ENCODE peak calls at places on chromosomes 4 and X, in eight cellular contexts. One of them, this sample, is unnamed.

GRCh38 chr4:94548571-94548970 is 96.8 kb downstream of the PDLIM5 start:
- DNase-seq in cerebellum: no peak
- DNase-seq in M059J: peak
- DNase-seq in fibroblast of pulmonary artery: peak
- DNase-seq in stimulated activated CD8-positive, alpha-beta memory T cell treated with anti-CD3 and anti-CD28 coated beads, Interleukin-2, amount 100 ng/mL, for 48 hours: no peak
- DNase-seq in fibroblast of gingiva: peak
- DNase-seq in COR-L47: no peak
- DNase-seq in iris pigment epithelial cell: peak
- DNase-seq in this sample: peak

GRCh38 chrX:68808686-68809357 is 20.0 kb upstream of the EFNB1 start:
- DNase-seq in stimulated activated CD8-positive, alpha-beta memory T cell treated with anti-CD3 and anti-CD28 coated beads, Interleukin-2, amount 100 ng/mL, for 48 hours: no peak
- DNase-seq in fibroblast of gingiva: peak
- DNase-seq in COR-L47: no peak
- DNase-seq in fibroblast of pulmonary artery: peak
- DNase-seq in iris pigment epithelial cell: peak
- DNase-seq in M059J: peak
- DNase-seq in cerebellum: no peak
- DNase-seq in this sample: peak

GRCh38 chrX:22220941-22221340 is 51.8 kb upstream of the CBLL2 start:
- DNase-seq in M059J: peak
- DNase-seq in iris pigment epithelial cell: peak
- DNase-seq in fibroblast of pulmonary artery: peak
- DNase-seq in fibroblast of gingiva: no peak
- DNase-seq in stimulated activated CD8-positive, alpha-beta memory T cell treated with anti-CD3 and anti-CD28 coated beads, Interleukin-2, amount 100 ng/mL, for 48 hours: no peak
- DNase-seq in cerebellum: no peak
- DNase-seq in COR-L47: no peak
- DNase-seq in this sample: peak

GRCh38 chr4:81137446-81137845 is 77.6 kb downstream of the PRKG2 start:
- DNase-seq in stimulated activated CD8-positive, alpha-beta memory T cell treated with anti-CD3 and anti-CD28 coated beads, Interleukin-2, amount 100 ng/mL, for 48 hours: no peak
- DNase-seq in COR-L47: peak
- DNase-seq in fibroblast of gingiva: peak
- DNase-seq in iris pigment epithelial cell: peak
- DNase-seq in fibroblast of pulmonary artery: peak
- DNase-seq in cerebellum: no peak
- DNase-seq in M059J: peak
- DNase-seq in this sample: no peak

GRCh38 chrX:118360429-118361125 is 14.7 kb downstream of the WDR44 start:
- DNase-seq in stimulated activated CD8-positive, alpha-beta memory T cell treated with anti-CD3 and anti-CD28 coated beads, Interleukin-2, amount 100 ng/mL, for 48 hours: no peak
- DNase-seq in COR-L47: no peak
- DNase-seq in fibroblast of pulmonary artery: peak
- DNase-seq in cerebellum: no peak
- DNase-seq in fibroblast of gingiva: no peak
- DNase-seq in M059J: peak
- DNase-seq in iris pigment epithelial cell: peak
- DNase-seq in this sample: no peak

GRCh38 chr4:149264093-149264733 is 551.4 kb downstream of the IQCM start:
- DNase-seq in COR-L47: peak
- DNase-seq in stimulated activated CD8-positive, alpha-beta memory T cell treated with anti-CD3 and anti-CD28 coated beads, Interleukin-2, amount 100 ng/mL, for 48 hours: peak
- DNase-seq in M059J: peak
- DNase-seq in fibroblast of gingiva: peak
- DNase-seq in iris pigment epithelial cell: peak
- DNase-seq in fibroblast of pulmonary artery: peak
- DNase-seq in cerebellum: no peak
- DNase-seq in this sample: peak

GRCh38 chr4:35541146-35541887 is 703.0 kb downstream of the ARAP2 start:
- DNase-seq in fibroblast of gingiva: no peak
- DNase-seq in iris pigment epithelial cell: no peak
- DNase-seq in stimulated activated CD8-positive, alpha-beta memory T cell treated with anti-CD3 and anti-CD28 coated beads, Interleukin-2, amount 100 ng/mL, for 48 hours: no peak
- DNase-seq in cerebellum: no peak
- DNase-seq in COR-L47: no peak
- DNase-seq in M059J: no peak
- DNase-seq in fibroblast of pulmonary artery: no peak
- DNase-seq in this sample: no peak

GRCh38 chrX:40167240-40168182 is 69.8 kb upstream of the BCOR start:
- DNase-seq in fibroblast of pulmonary artery: no peak
- DNase-seq in fibroblast of gingiva: no peak
- DNase-seq in iris pigment epithelial cell: no peak
- DNase-seq in stimulated activated CD8-positive, alpha-beta memory T cell treated with anti-CD3 and anti-CD28 coated beads, Interleukin-2, amount 100 ng/mL, for 48 hours: no peak
- DNase-seq in cerebellum: peak
- DNase-seq in COR-L47: no peak
- DNase-seq in M059J: peak
- DNase-seq in this sample: no peak

GRCh38 chr4:83369825-83370639 is 35.4 kb upstream of the HPSE start:
- DNase-seq in fibroblast of pulmonary artery: peak
- DNase-seq in stimulated activated CD8-positive, alpha-beta memory T cell treated with anti-CD3 and anti-CD28 coated beads, Interleukin-2, amount 100 ng/mL, for 48 hours: no peak
- DNase-seq in COR-L47: no peak
- DNase-seq in iris pigment epithelial cell: no peak
- DNase-seq in cerebellum: no peak
- DNase-seq in fibroblast of gingiva: no peak
- DNase-seq in M059J: no peak
- DNase-seq in this sample: peak

GRCh38 chrX:19673334-19674040 is 158.2 kb upstream of the MAP3K15 start:
- DNase-seq in fibroblast of gingiva: peak
- DNase-seq in M059J: peak
- DNase-seq in COR-L47: no peak
- DNase-seq in iris pigment epithelial cell: peak
- DNase-seq in cerebellum: peak
- DNase-seq in stimulated activated CD8-positive, alpha-beta memory T cell treated with anti-CD3 and anti-CD28 coated beads, Interleukin-2, amount 100 ng/mL, for 48 hours: no peak
- DNase-seq in fibroblast of pulmonary artery: peak
- DNase-seq in this sample: peak

GRCh38 chr4:37305984-37306383 is 61.4 kb downstream of the NWD2 start:
- DNase-seq in cerebellum: no peak
- DNase-seq in fibroblast of pulmonary artery: no peak
- DNase-seq in iris pigment epithelial cell: no peak
- DNase-seq in M059J: no peak
- DNase-seq in COR-L47: no peak
- DNase-seq in stimulated activated CD8-positive, alpha-beta memory T cell treated with anti-CD3 and anti-CD28 coated beads, Interleukin-2, amount 100 ng/mL, for 48 hours: no peak
- DNase-seq in fibroblast of gingiva: no peak
- DNase-seq in this sample: no peak

GRCh38 chrX:38561951-38562719 is 793 bp downstream of the TSPAN7 start:
- DNase-seq in fibroblast of pulmonary artery: no peak
- DNase-seq in M059J: no peak
- DNase-seq in COR-L47: peak
- DNase-seq in fibroblast of gingiva: no peak
- DNase-seq in iris pigment epithelial cell: no peak
- DNase-seq in stimulated activated CD8-positive, alpha-beta memory T cell treated with anti-CD3 and anti-CD28 coated beads, Interleukin-2, amount 100 ng/mL, for 48 hours: no peak
- DNase-seq in cerebellum: peak
- DNase-seq in this sample: no peak

GRCh38 chr4:8079916-8080753 is 78.5 kb downstream of the ABLIM2 start:
- DNase-seq in COR-L47: no peak
- DNase-seq in iris pigment epithelial cell: no peak
- DNase-seq in M059J: no peak
- DNase-seq in fibroblast of pulmonary artery: no peak
- DNase-seq in fibroblast of gingiva: no peak
- DNase-seq in stimulated activated CD8-positive, alpha-beta memory T cell treated with anti-CD3 and anti-CD28 coated beads, Interleukin-2, amount 100 ng/mL, for 48 hours: no peak
- DNase-seq in cerebellum: no peak
- DNase-seq in this sample: no peak

GRCh38 chrX:106894392-106894909 is 8.7 kb downstream of the RIPPLY1 start:
- DNase-seq in iris pigment epithelial cell: peak
- DNase-seq in cerebellum: peak
- DNase-seq in stimulated activated CD8-positive, alpha-beta memory T cell treated with anti-CD3 and anti-CD28 coated beads, Interleukin-2, amount 100 ng/mL, for 48 hours: no peak
- DNase-seq in M059J: peak
- DNase-seq in fibroblast of gingiva: peak
- DNase-seq in fibroblast of pulmonary artery: peak
- DNase-seq in COR-L47: peak
- DNase-seq in this sample: peak